ENCODE peak calls at places on chromosome 5, in ten cellular contexts. One of them, this sample, is unnamed.

GRCh38 chr5:62909331-62909730 is 330.7 kb downstream of the LRRC70 start:
- DNase-seq in stomach: no peak
- DNase-seq in frontal cortex: no peak
- DNase-seq in non-pigmented ciliary epithelial cell: no peak
- DNase-seq in AML-193: no peak
- DNase-seq in NCI-H226: no peak
- DNase-seq in EL: no peak
- DNase-seq in coronary artery: no peak
- DNase-seq in CD8-positive, alpha-beta memory T cell: no peak
- DNase-seq in AG04449: no peak
- DNase-seq in this sample: no peak

GRCh38 chr5:134969166-134969565 is 1.5 kb downstream of the CATSPER3 start:
- DNase-seq in AML-193: no peak
- DNase-seq in NCI-H226: no peak
- DNase-seq in stomach: no peak
- DNase-seq in CD8-positive, alpha-beta memory T cell: no peak
- DNase-seq in coronary artery: no peak
- DNase-seq in AG04449: no peak
- DNase-seq in EL: no peak
- DNase-seq in non-pigmented ciliary epithelial cell: no peak
- DNase-seq in frontal cortex: no peak
- DNase-seq in this sample: no peak

GRCh38 chr5:94025788-94026473 is 284.5 kb upstream of the POU5F2 start:
- DNase-seq in stomach: no peak
- DNase-seq in NCI-H226: no peak
- DNase-seq in AML-193: no peak
- DNase-seq in frontal cortex: no peak
- DNase-seq in EL: no peak
- DNase-seq in non-pigmented ciliary epithelial cell: no peak
- DNase-seq in AG04449: no peak
- DNase-seq in CD8-positive, alpha-beta memory T cell: no peak
- DNase-seq in coronary artery: no peak
- DNase-seq in this sample: no peak

GRCh38 chr5:55625603-55625875 is 86.6 kb downstream of the SLC38A9 start:
- DNase-seq in CD8-positive, alpha-beta memory T cell: no peak
- DNase-seq in non-pigmented ciliary epithelial cell: no peak
- DNase-seq in AG04449: no peak
- DNase-seq in AML-193: no peak
- DNase-seq in coronary artery: no peak
- DNase-seq in EL: no peak
- DNase-seq in NCI-H226: no peak
- DNase-seq in frontal cortex: no peak
- DNase-seq in stomach: no peak
- DNase-seq in this sample: no peak

GRCh38 chr5:157130933-157131332 is 11.7 kb downstream of the MED7 start:
- DNase-seq in AML-193: no peak
- DNase-seq in AG04449: no peak
- DNase-seq in coronary artery: no peak
- DNase-seq in NCI-H226: peak; percentile 37
- DNase-seq in CD8-positive, alpha-beta memory T cell: no peak
- DNase-seq in frontal cortex: no peak
- DNase-seq in non-pigmented ciliary epithelial cell: no peak
- DNase-seq in stomach: no peak
- DNase-seq in EL: peak; percentile 13
- DNase-seq in this sample: no peak

GRCh38 chr5:132753135-132753987 is 6.1 kb downstream of the CCNI2 start:
- DNase-seq in AG04449: no peak
- DNase-seq in coronary artery: no peak
- DNase-seq in NCI-H226: no peak
- DNase-seq in non-pigmented ciliary epithelial cell: no peak
- DNase-seq in AML-193: no peak
- DNase-seq in stomach: peak; percentile 78
- DNase-seq in frontal cortex: no peak
- DNase-seq in EL: no peak
- DNase-seq in CD8-positive, alpha-beta memory T cell: no peak
- DNase-seq in this sample: no peak

GRCh38 chr5:121968910-121969607 is 7.3 kb downstream of the SRFBP1 start:
- DNase-seq in frontal cortex: no peak
- DNase-seq in non-pigmented ciliary epithelial cell: peak; percentile 99
- DNase-seq in AML-193: no peak
- DNase-seq in CD8-positive, alpha-beta memory T cell: no peak
- DNase-seq in NCI-H226: peak; percentile 96
- DNase-seq in EL: peak; percentile 99
- DNase-seq in coronary artery: no peak
- DNase-seq in AG04449: peak; percentile 97
- DNase-seq in stomach: no peak
- DNase-seq in this sample: peak; percentile 98

GRCh38 chr5:10329421-10329807 is 21.7 kb upstream of the CMBL start:
- DNase-seq in EL: no peak
- DNase-seq in non-pigmented ciliary epithelial cell: no peak
- DNase-seq in CD8-positive, alpha-beta memory T cell: no peak
- DNase-seq in AML-193: no peak
- DNase-seq in stomach: no peak
- DNase-seq in frontal cortex: no peak
- DNase-seq in AG04449: no peak
- DNase-seq in NCI-H226: no peak
- DNase-seq in coronary artery: peak; percentile 17
- DNase-seq in this sample: no peak

GRCh38 chr5:155729684-155730059 is 597.3 kb upstream of the SGCD start:
- DNase-seq in CD8-positive, alpha-beta memory T cell: no peak
- DNase-seq in EL: no peak
- DNase-seq in non-pigmented ciliary epithelial cell: no peak
- DNase-seq in coronary artery: no peak
- DNase-seq in stomach: no peak
- DNase-seq in AG04449: no peak
- DNase-seq in frontal cortex: peak; percentile 46
- DNase-seq in NCI-H226: no peak
- DNase-seq in AML-193: no peak
- DNase-seq in this sample: no peak

GRCh38 chr5:140251527-140251973 is 51.4 kb downstream of the PFDN1 start:
- DNase-seq in stomach: no peak
- DNase-seq in frontal cortex: peak; percentile 12
- DNase-seq in coronary artery: no peak
- DNase-seq in EL: peak; percentile 99
- DNase-seq in AML-193: peak; percentile 72
- DNase-seq in AG04449: peak; percentile 84
- DNase-seq in CD8-positive, alpha-beta memory T cell: peak; percentile 2
- DNase-seq in non-pigmented ciliary epithelial cell: peak; percentile 92
- DNase-seq in NCI-H226: peak; percentile 69
- DNase-seq in this sample: peak; percentile 98

GRCh38 chr5:43485406-43485805 is 1.7 kb upstream of the TMEM267 start:
- DNase-seq in stomach: no peak
- DNase-seq in frontal cortex: no peak
- DNase-seq in AML-193: no peak
- DNase-seq in AG04449: no peak
- DNase-seq in CD8-positive, alpha-beta memory T cell: no peak
- DNase-seq in non-pigmented ciliary epithelial cell: no peak
- DNase-seq in NCI-H226: no peak
- DNase-seq in coronary artery: no peak
- DNase-seq in EL: no peak
- DNase-seq in this sample: no peak

GRCh38 chr5:16916262-16916878 is 19.7 kb downstream of the MYO10 start:
- DNase-seq in AML-193: no peak
- DNase-seq in non-pigmented ciliary epithelial cell: peak; percentile 88
- DNase-seq in frontal cortex: no peak
- DNase-seq in coronary artery: no peak
- DNase-seq in NCI-H226: peak; percentile 93
- DNase-seq in CD8-positive, alpha-beta memory T cell: no peak
- DNase-seq in AG04449: peak; percentile 84
- DNase-seq in stomach: no peak
- DNase-seq in EL: peak; percentile 96
- DNase-seq in this sample: peak; percentile 99

GRCh38 chr5:39399135-39400036 is 25.4 kb downstream of the DAB2 start:
- DNase-seq in AG04449: peak; percentile 94
- DNase-seq in frontal cortex: peak; percentile 17
- DNase-seq in NCI-H226: peak; percentile 94
- DNase-seq in EL: peak; percentile 97
- DNase-seq in stomach: no peak
- DNase-seq in coronary artery: no peak
- DNase-seq in CD8-positive, alpha-beta memory T cell: no peak
- DNase-seq in AML-193: peak; percentile 88
- DNase-seq in non-pigmented ciliary epithelial cell: peak; percentile 95
- DNase-seq in this sample: peak; percentile 99

GRCh38 chr5:141529002-141529401 is 40.1 kb downstream of the PCDHGC5 start:
- DNase-seq in frontal cortex: no peak
- DNase-seq in AML-193: no peak
- DNase-seq in CD8-positive, alpha-beta memory T cell: no peak
- DNase-seq in EL: peak; percentile 69
- DNase-seq in NCI-H226: no peak
- DNase-seq in AG04449: no peak
- DNase-seq in stomach: no peak
- DNase-seq in non-pigmented ciliary epithelial cell: no peak
- DNase-seq in coronary artery: no peak
- DNase-seq in this sample: no peak